ENCODE peak calls at places on chromosome X, in four cellular contexts. A, E, X and N are unnamed samples.

GRCh38 chrX:53317365-53318069 is 36.1 kb upstream of the IQSEC2 start:
- DNase-seq in E (peak; percentile 68), X (peak; percentile 43), A (peak; percentile 89), N (peak; percentile 78)

GRCh38 chrX:15564981-15565579 is 35.7 kb downstream of the ACE2 start:
- DNase-seq in E (peak; percentile 72), A (peak; percentile 86), X (peak; percentile 44), N (peak; percentile 71)

GRCh38 chrX:36684053-36684452 is 324.1 kb upstream of the FAM47C start:
- DNase-seq in A (no peak), E (no peak), X (no peak), N (no peak)

GRCh38 chrX:136260801-136261200 is 9.6 kb upstream of the MAP7D3 start:
- DNase-seq in E (no peak), A (no peak), X (peak; percentile 89), N (peak; percentile 73)

GRCh38 chrX:34956915-34957314 is 14.3 kb downstream of the FAM47B start:
- DNase-seq in X (peak; percentile 52), E (no peak), A (no peak), N (peak; percentile 67)

GRCh38 chrX:109475174-109475891 is 6.6 kb downstream of the GUCY2F start:
- DNase-seq in X (peak; percentile 34), A (peak; percentile 93), E (peak; percentile 92), N (peak; percentile 64)

GRCh38 chrX:122943918-122944317 is 240.2 kb upstream of the GRIA3 start:
- DNase-seq in E (no peak), A (no peak), X (no peak), N (peak; percentile 81)

GRCh38 chrX:47562615-47563243 is 1.7 kb downstream of the ARAF start:
- DNase-seq in A (peak; percentile 70), E (no peak), X (no peak), N (peak; percentile 48)

GRCh38 chrX:69285401-69285871 is 120.2 kb upstream of the PJA1 start:
- DNase-seq in E (no peak), A (peak; percentile 53), X (no peak), N (no peak)

GRCh38 chrX:66150188-66150587 is 13.9 kb upstream of the HEPH start:
- DNase-seq in X (peak; percentile 7), E (no peak), A (no peak), N (no peak)

GRCh38 chrX:134849390-134849789 is 141.4 kb upstream of the SMIM10 start:
- DNase-seq in A (no peak), X (peak; percentile 70), E (no peak), N (peak; percentile 14)

GRCh38 chrX:47662144-47662657 is 3.2 kb upstream of the UXT start:
- DNase-seq in E (no peak), X (peak; percentile 93), A (no peak), N (peak; percentile 71)

GRCh38 chrX:131271274-131271673 is 17.8 kb downstream of the IGSF1 start:
- DNase-seq in E (no peak), A (no peak), X (no peak), N (no peak)

GRCh38 chrX:70353524-70353923 is 63.6 kb downstream of the KIF4A start:
- DNase-seq in X (peak; percentile 8), E (no peak), A (no peak), N (no peak)

GRCh38 chrX:107713205-107714195 is 62.1 kb downstream of the TSC22D3 start:
- DNase-seq in A (peak; percentile 33), E (no peak), X (no peak), N (peak; percentile 28)

GRCh38 chrX:9340619-9341304 is 124.1 kb upstream of the TBL1X start:
- DNase-seq in E (peak; percentile 29), A (peak; percentile 64), X (peak; percentile 43), N (peak; percentile 63)
- H3K9ac ChIP-seq in E (no peak overlapping the region), A (no peak overlapping the region), X (peak overlapping the region; percentile 65), N (peak overlapping the region; percentile 73)

GRCh38 chrX:2732649-2733048 is 19.2 kb upstream of the XG start:
- DNase-seq in X (no peak), E (no peak), A (no peak), N (no peak)
- H3K9ac ChIP-seq in X (no peak overlapping the region), E (no peak overlapping the region), A (no peak overlapping the region), N (no peak overlapping the region)

GRCh38 chrX:40544343-40545250 is 36.2 kb upstream of the ATP6AP2 start:
- DNase-seq in X (peak; percentile 25), A (no peak), E (no peak), N (peak; percentile 9)
- H3K9ac ChIP-seq in X (no peak overlapping the region), A (no peak overlapping the region), E (no peak overlapping the region), N (peak overlapping the region; percentile 46)

DNA sequence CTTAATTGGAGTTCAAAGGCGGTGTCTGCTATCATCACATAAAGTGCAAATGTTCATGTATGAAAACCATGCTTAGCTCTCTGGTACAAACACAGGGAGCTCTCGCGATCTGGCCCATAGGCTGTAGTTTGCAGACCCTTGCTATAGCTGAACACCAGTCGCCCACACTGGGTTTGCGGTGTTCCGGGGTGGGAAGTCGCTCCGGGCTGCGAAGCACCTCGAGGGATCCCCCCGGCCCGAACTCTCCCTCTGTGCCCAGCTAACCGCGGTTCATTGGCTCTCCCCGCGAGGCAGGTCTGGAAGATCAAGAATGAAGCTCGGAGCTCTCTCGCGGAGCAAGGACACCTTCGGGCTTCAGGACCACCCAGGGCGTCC is 347 bp upstream of the PRPS2 start:
- DNase-seq in A (no peak), X (no peak), E (no peak), N (no peak)
- H3K9ac ChIP-seq in A (no peak overlapping the region), X (no peak overlapping the region), E (peak overlapping the region; percentile 8), N (peak overlapping the region; percentile 49)

GRCh38 chrX:74178536-74178935 is 125.4 kb upstream of the ZCCHC13 start:
- DNase-seq in X (no peak), E (peak; percentile 58), A (peak; percentile 78), N (no peak)
- H3K9ac ChIP-seq in X (no peak overlapping the region), E (no peak overlapping the region), A (no peak overlapping the region), N (no peak overlapping the region)